ENCODE peak calls at places on chromosomes 4 and X, in four cellular contexts. K is heart left ventricle, H is IMR-90, S is transverse colon. Y is an unnamed sample.

GRCh38 chrX:134171661-134172587 is 65.1 kb upstream of the CCDC160 start:
- DNase-seq in K (peak), H (no peak), S (no peak), Y (peak)

GRCh38 chr4:8364848-8365350 is 75.6 kb downstream of the ACOX3 start:
- DNase-seq in K (no peak), H (no peak), S (no peak), Y (no peak)

GRCh38 chr4:144402999-144403398 is 243.0 kb upstream of the HHIP start:
- DNase-seq in K (no peak), H (no peak), S (no peak), Y (no peak)

GRCh38 chr4:169369634-169370033 is 98.9 kb upstream of the SH3RF1 start:
- DNase-seq in K (no peak), H (no peak), S (no peak), Y (no peak)

GRCh38 chr4:7423391-7423790 is 11.3 kb downstream of the PSAPL1 start:
- DNase-seq in K (peak), H (no peak), S (no peak), Y (no peak)

GRCh38 chrX:152897216-152898144 is at the start of gene ZNF185:
- DNase-seq in K (no peak), H (no peak), S (peak), Y (no peak)

GRCh38 chrX:151722241-151722846 is 6.5 kb downstream of the FATE1 start:
- DNase-seq in K (peak), H (no peak), S (peak), Y (peak)

GRCh38 chr4:3520276-3520675 is 11.9 kb downstream of the LRPAP1 start:
- DNase-seq in K (no peak), H (no peak), S (no peak), Y (peak)

GRCh38 chrX:123818243-123818642 is 41.6 kb upstream of the XIAP start:
- DNase-seq in K (no peak), H (peak), S (no peak), Y (no peak)

GRCh38 chrX:110944793-110945466 is 149.3 kb upstream of the CHRDL1 start:
- DNase-seq in K (no peak), H (no peak), S (no peak), Y (no peak)

GRCh38 chr4:64495948-64496347 is 86.7 kb upstream of the TECRL start:
- DNase-seq in K (no peak), H (no peak), S (no peak), Y (no peak)

GRCh38 chr4:89316931-89317366 is 9.3 kb upstream of the GPRIN3 start:
- DNase-seq in K (no peak), H (peak), S (no peak), Y (no peak)

GRCh38 chr4:127505203-127505602 is 127.6 kb upstream of the INTU start:
- DNase-seq in K (peak), H (peak), S (no peak), Y (no peak)

GRCh38 chr4:25345880-25346279 is 31.2 kb upstream of the ANAPC4 start:
- DNase-seq in K (no peak), H (no peak), S (no peak), Y (no peak)

GRCh38 chrX:153372949-153373348 is 28.2 kb downstream of the PNMA6E start:
- DNase-seq in K (no peak), H (no peak), S (no peak), Y (no peak)

GRCh38 chrX:69060631-69061408 is 104.4 kb downstream of the PJA1 start:
- DNase-seq in K (peak), H (peak), S (peak), Y (peak)

GRCh38 chr4:4884611-4885010 is 25.1 kb downstream of the MSX1 start:
- DNase-seq in K (no peak), H (no peak), S (no peak), Y (no peak)

GRCh38 chrX:123450217-123450616 is 266.1 kb downstream of the GRIA3 start:
- DNase-seq in K (no peak), H (peak), S (no peak), Y (no peak)

GRCh38 chr4:172871381-172871780 is 297.2 kb upstream of the GALNT7 start:
- DNase-seq in K (no peak), H (no peak), S (no peak), Y (no peak)

GRCh38 chr4:83617371-83618021 is 81.6 kb downstream of the GPAT3 start:
- DNase-seq in K (no peak), H (no peak), S (no peak), Y (no peak)

GRCh38 chr4:54545663-54546424 is 111.9 kb upstream of the KIT start:
- DNase-seq in K (no peak), H (peak), S (no peak), Y (no peak)

GRCh38 chr4:40046311-40046980 is 10.2 kb upstream of the N4BP2 start:
- DNase-seq in K (no peak), H (peak), S (peak), Y (peak)

GRCh38 chr4:81319657-81320056 is 104.6 kb upstream of the PRKG2 start:
- DNase-seq in K (no peak), H (no peak), S (peak), Y (no peak)

GRCh38 chr4:155582971-155583437 is 83.6 kb upstream of the GUCY1A1 start:
- DNase-seq in K (no peak), H (peak), S (no peak), Y (no peak)

GRCh38 chr4:133151301-133151680 is 2.2 kb downstream of the PCDH10 start:
- DNase-seq in K (no peak), H (no peak), S (no peak), Y (no peak)

GRCh38 chrX:130413415-130413814 is 11.6 kb downstream of the RBMX2 start:
- DNase-seq in K (no peak), H (no peak), S (no peak), Y (no peak)

GRCh38 chr4:71229477-71230257 is 109.2 kb upstream of the SLC4A4 start:
- DNase-seq in K (peak), H (peak), S (peak), Y (peak)

GRCh38 chr4:26342328-26343040 is 21.7 kb downstream of the RBPJ start:
- DNase-seq in K (no peak), H (peak), S (no peak), Y (no peak)

GRCh38 chrX:66328950-66329596 is 165.0 kb downstream of the HEPH start:
- DNase-seq in K (no peak), H (no peak), S (no peak), Y (peak)

GRCh38 chr4:75555294-75556164 is at the start of gene ODAPH:
- DNase-seq in K (no peak), H (peak), S (peak), Y (no peak)

GRCh38 chr4:38313175-38313574 is 350.8 kb upstream of the KLF3 start:
- DNase-seq in K (no peak), H (no peak), S (peak), Y (no peak)

GRCh38 chr4:68062501-68062900 is 67.2 kb downstream of the TMPRSS11F start:
- DNase-seq in K (no peak), H (no peak), S (no peak), Y (no peak)

GRCh38 chr4:15469402-15470148 is at the start of gene CC2D2A:
- DNase-seq in K (no peak), H (peak), S (peak), Y (no peak)

GRCh38 chrX:130097507-130098201 is 12.6 kb downstream of the ELF4 start:
- DNase-seq in K (no peak), H (no peak), S (peak), Y (no peak)

GRCh38 chrX:139759637-139760036 is 51.7 kb upstream of the MCF2 start:
- DNase-seq in K (no peak), H (peak), S (no peak), Y (no peak)
- TF ChIP-seq CTCF in K (no peak), H (peak), S (no peak), Y (peak)

DNA sequence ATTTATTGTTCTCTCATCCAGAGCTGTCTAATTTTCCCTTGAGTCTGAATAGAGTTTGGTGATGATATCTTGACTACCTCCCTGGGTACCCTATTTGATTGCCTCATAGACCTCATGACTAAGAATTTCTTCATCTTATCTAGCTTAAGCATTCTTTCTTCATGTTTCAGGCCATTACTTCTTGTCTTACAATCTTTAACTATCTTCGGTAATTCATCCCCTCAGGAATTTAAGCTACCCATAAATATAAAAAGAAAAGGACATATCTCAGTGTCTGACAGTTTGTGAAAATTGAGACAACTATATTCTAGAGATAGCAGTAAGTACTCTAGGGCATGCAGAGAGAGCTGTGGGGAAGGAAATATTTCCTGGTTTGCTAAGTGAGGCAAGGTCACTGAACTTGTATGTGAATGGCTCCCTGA is 466.1 kb upstream of the GRID2 start:
- DNase-seq in K (no peak), H (no peak), S (no peak), Y (no peak)
- TF ChIP-seq POLR2A in K (no peak), H (no peak), S (no peak), Y (no peak)

DNA sequence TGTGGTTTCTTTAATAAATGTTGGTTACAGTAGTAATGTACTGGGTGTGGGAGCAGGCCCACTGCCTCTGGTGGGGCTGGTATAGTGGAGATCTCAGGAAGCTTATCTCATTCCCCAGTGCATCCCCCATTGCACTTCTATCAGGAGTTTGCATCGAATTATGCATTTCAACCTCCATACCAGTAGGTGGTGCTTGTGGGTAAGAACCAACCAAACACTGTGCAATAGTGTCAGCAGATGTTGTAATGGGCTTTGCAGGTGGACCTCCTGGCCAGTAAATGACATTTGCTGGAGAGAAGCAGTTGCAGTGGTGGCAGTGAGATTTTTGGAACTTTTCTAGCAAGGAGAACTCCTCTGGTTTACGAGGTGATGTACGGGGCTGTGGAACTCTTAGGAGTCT is 150.6 kb downstream of the POU3F4 start:
- DNase-seq in K (no peak), H (no peak), S (no peak), Y (no peak)
- TF ChIP-seq CTCF in K (no peak), H (no peak), S (no peak), Y (peak)

DNA sequence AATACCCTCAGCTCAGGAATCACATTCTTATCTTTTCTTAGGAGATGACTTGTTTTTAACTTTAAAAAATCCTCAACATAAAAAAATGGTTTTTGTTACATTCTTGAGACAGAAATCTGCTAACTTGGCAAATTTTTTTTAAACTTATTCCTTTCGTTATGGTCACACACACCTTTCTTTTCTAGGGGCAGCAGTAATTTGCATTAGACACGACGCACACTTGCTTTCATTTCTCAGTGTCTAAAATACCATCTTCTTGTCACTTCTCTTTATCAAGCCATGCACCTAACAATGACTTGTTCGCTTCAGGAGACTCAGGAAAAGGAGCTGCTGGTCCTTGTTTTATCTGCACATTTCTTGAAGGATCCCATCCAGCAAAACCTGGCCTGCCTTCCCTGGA is 112.6 kb upstream of the TBL1X start:
- DNase-seq in K (no peak), H (no peak), S (no peak), Y (no peak)
- TF ChIP-seq POLR2A in K (no peak), H (no peak), S (no peak), Y (no peak)

GRCh38 chrX:113384628-113385027 is 544.0 kb upstream of the AMOT start:
- DNase-seq in K (peak), H (peak), S (no peak), Y (no peak)

GRCh38 chrX:113392355-113392754 is 551.7 kb upstream of the AMOT start:
- DNase-seq in K (no peak), H (no peak), S (no peak), Y (no peak)

GRCh38 chrX:113389846-113390245 is 549.2 kb upstream of the AMOT start:
- DNase-seq in K (no peak), H (no peak), S (no peak), Y (no peak)

GRCh38 chrX:113391875-113392274 is 551.2 kb upstream of the AMOT start:
- DNase-seq in K (no peak), H (no peak), S (no peak), Y (no peak)

GRCh38 chrX:113390531-113390930 is 549.9 kb upstream of the AMOT start:
- DNase-seq in K (no peak), H (no peak), S (no peak), Y (no peak)
- TF ChIP-seq CTCF in K (no peak), H (no peak), S (no peak), Y (no peak)

GRCh38 chr4:158946825-158947224 is 156.1 kb upstream of the RAPGEF2 start:
- DNase-seq in K (no peak), H (no peak), S (no peak), Y (no peak)

GRCh38 chr4:158945529-158946108 is 157.3 kb upstream of the RAPGEF2 start:
- DNase-seq in K (no peak), H (no peak), S (no peak), Y (no peak)

GRCh38 chr4:158948071-158948470 is 154.8 kb upstream of the RAPGEF2 start:
- DNase-seq in K (no peak), H (no peak), S (no peak), Y (no peak)

DNA sequence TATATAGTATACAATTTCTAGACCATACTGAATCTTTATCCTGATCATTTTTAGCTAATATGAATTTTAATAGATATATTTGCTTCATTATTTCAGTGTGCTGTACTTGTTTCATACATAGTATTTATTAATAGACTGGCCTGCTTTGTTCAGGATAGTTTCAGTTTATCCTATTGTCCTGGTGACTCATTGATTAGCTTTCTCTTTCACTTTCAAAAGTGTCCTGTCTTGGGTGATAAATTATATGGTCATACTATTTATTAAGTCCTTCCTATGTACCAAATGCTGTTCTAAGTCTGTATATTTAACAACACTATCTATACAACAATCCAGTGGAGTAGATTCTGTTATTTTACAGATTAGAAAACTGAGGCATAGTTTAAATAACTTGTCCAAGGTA is 153.8 kb upstream of the RAPGEF2 start:
- DNase-seq in K (no peak), H (peak), S (no peak), Y (no peak)
- TF ChIP-seq POLR2A in K (no peak), H (no peak), S (no peak), Y (no peak)

GRCh38 chr4:101086801-101087586 is 260.3 kb downstream of the PPP3CA start:
- DNase-seq in K (no peak), H (no peak), S (no peak), Y (no peak)
- TF ChIP-seq CTCF in K (no peak), H (peak), S (no peak), Y (no peak)

GRCh38 chr4:73453701-73454005 is 17.6 kb downstream of the AFP start:
- DNase-seq in K (no peak), H (no peak), S (no peak), Y (no peak)

GRCh38 chr4:73456177-73457022 is 20.4 kb downstream of the AFP start:
- DNase-seq in K (no peak), H (no peak), S (no peak), Y (no peak)

GRCh38 chr4:73452953-73453700 is 17.1 kb downstream of the AFP start:
- DNase-seq in K (no peak), H (no peak), S (peak), Y (no peak)

GRCh38 chr4:73451978-73452747 is 16.1 kb downstream of the AFP start:
- DNase-seq in K (no peak), H (no peak), S (no peak), Y (no peak)

GRCh38 chr4:73454920-73455319 is 18.9 kb downstream of the AFP start:
- DNase-seq in K (no peak), H (no peak), S (no peak), Y (no peak)
- TF ChIP-seq POLR2A in K (no peak), H (no peak), S (no peak), Y (no peak)